ENCODE peak calls at places on chromosomes 6 and 20, in six cellular contexts. One of them, this sample, is unnamed.

GRCh38 chr6:1407499-1407990 is 18.2 kb downstream of the FOXF2 start:
- DNase-seq in HCT116: no peak
- DNase-seq in GM12878: no peak
- DNase-seq in K562: no peak
- DNase-seq in HepG2: no peak
- DNase-seq in H1: no peak
- DNase-seq in this sample: no peak

GRCh38 chr6:144314003-144314485 is 28.9 kb downstream of the UTRN start:
- DNase-seq in HepG2: no peak
- DNase-seq in GM12878: no peak
- DNase-seq in HCT116: no peak
- DNase-seq in H1: no peak
- DNase-seq in K562: no peak
- DNase-seq in this sample: no peak

GRCh38 chr6:157374889-157375443 is 6.0 kb upstream of the ZDHHC14 start:
- DNase-seq in K562: no peak
- DNase-seq in HepG2: no peak
- DNase-seq in H1: no peak
- DNase-seq in HCT116: peak; percentile 12
- DNase-seq in GM12878: no peak
- DNase-seq in this sample: no peak

GRCh38 chr6:26332408-26332807 is 32.6 kb upstream of the BTN3A2 start:
- DNase-seq in HCT116: no peak
- DNase-seq in GM12878: no peak
- DNase-seq in K562: no peak
- DNase-seq in HepG2: no peak
- DNase-seq in H1: no peak
- DNase-seq in this sample: no peak

GRCh38 chr6:31068738-31069340 is 43.5 kb downstream of the C6orf15 start:
- DNase-seq in H1: peak; percentile 36
- DNase-seq in HepG2: peak; percentile 73
- DNase-seq in K562: peak; percentile 85
- DNase-seq in HCT116: peak; percentile 81
- DNase-seq in GM12878: no peak
- DNase-seq in this sample: peak; percentile 67

GRCh38 chr6:14072084-14072483 is 45.5 kb upstream of the CD83 start:
- DNase-seq in H1: no peak
- DNase-seq in K562: no peak
- DNase-seq in HepG2: no peak
- DNase-seq in HCT116: no peak
- DNase-seq in GM12878: no peak
- DNase-seq in this sample: no peak

GRCh38 chr6:158002951-158003853 is 21.5 kb downstream of the SYNJ2 start:
- DNase-seq in H1: no peak
- DNase-seq in HepG2: no peak
- DNase-seq in GM12878: no peak
- DNase-seq in K562: no peak
- DNase-seq in HCT116: no peak
- DNase-seq in this sample: no peak

GRCh38 chr20:1171461-1172093 is 13.2 kb downstream of the TMEM74B start:
- DNase-seq in HCT116: no peak
- DNase-seq in K562: peak; percentile 60
- DNase-seq in GM12878: no peak
- DNase-seq in HepG2: peak; percentile 42
- DNase-seq in H1: no peak
- DNase-seq in this sample: peak; percentile 35

GRCh38 chr6:10030942-10031537 is 383.8 kb downstream of the TFAP2A start:
- DNase-seq in H1: no peak
- DNase-seq in HCT116: peak; percentile 31
- DNase-seq in GM12878: no peak
- DNase-seq in HepG2: peak; percentile 32
- DNase-seq in K562: peak; percentile 19
- DNase-seq in this sample: peak; percentile 6

GRCh38 chr6:106516629-106517028 is 112.7 kb downstream of the RTN4IP1 start:
- DNase-seq in HCT116: no peak
- DNase-seq in H1: no peak
- DNase-seq in K562: no peak
- DNase-seq in GM12878: no peak
- DNase-seq in HepG2: no peak
- DNase-seq in this sample: no peak

GRCh38 chr6:44800171-44800671 is 412.7 kb downstream of the CDC5L start:
- DNase-seq in HCT116: no peak
- DNase-seq in H1: no peak
- DNase-seq in HepG2: peak; percentile 18
- DNase-seq in K562: no peak
- DNase-seq in GM12878: no peak
- DNase-seq in this sample: no peak

GRCh38 chr6:163774485-163774884 is 360.0 kb downstream of the QKI start:
- DNase-seq in HCT116: no peak
- DNase-seq in GM12878: no peak
- DNase-seq in K562: no peak
- DNase-seq in H1: no peak
- DNase-seq in HepG2: no peak
- DNase-seq in this sample: no peak

GRCh38 chr6:163228041-163228440 is 186.5 kb upstream of the QKI start:
- DNase-seq in H1: no peak
- DNase-seq in K562: no peak
- DNase-seq in HepG2: no peak
- DNase-seq in GM12878: no peak
- DNase-seq in HCT116: no peak
- DNase-seq in this sample: no peak

GRCh38 chr6:110098511-110099116 is 80.9 kb downstream of the WASF1 start:
- DNase-seq in K562: no peak
- DNase-seq in H1: no peak
- DNase-seq in HepG2: peak; percentile 6
- DNase-seq in HCT116: no peak
- DNase-seq in GM12878: no peak
- DNase-seq in this sample: no peak

GRCh38 chr6:113402541-113402940 is 454.6 kb upstream of the MARCKS start:
- DNase-seq in H1: no peak
- DNase-seq in HepG2: no peak
- DNase-seq in GM12878: no peak
- DNase-seq in HCT116: no peak
- DNase-seq in K562: no peak
- DNase-seq in this sample: no peak

GRCh38 chr6:3805448-3806123 is 43.6 kb upstream of the FAM50B start:
- DNase-seq in HepG2: peak; percentile 85
- DNase-seq in HCT116: no peak
- DNase-seq in K562: no peak
- DNase-seq in H1: no peak
- DNase-seq in GM12878: no peak
- DNase-seq in this sample: no peak

GRCh38 chr6:137160763-137161162 is 12.7 kb downstream of the IL22RA2 start:
- DNase-seq in K562: no peak
- DNase-seq in H1: no peak
- DNase-seq in HCT116: no peak
- DNase-seq in GM12878: no peak
- DNase-seq in HepG2: no peak
- DNase-seq in this sample: no peak

GRCh38 chr6:134754013-134754690 is 195.7 kb downstream of the ALDH8A1 start:
- DNase-seq in GM12878: no peak
- DNase-seq in HepG2: no peak
- DNase-seq in K562: no peak
- DNase-seq in H1: no peak
- DNase-seq in HCT116: no peak
- DNase-seq in this sample: no peak

GRCh38 chr6:158608221-158608620 is 36.3 kb downstream of the DYNLT1 start:
- DNase-seq in H1: no peak
- DNase-seq in HCT116: no peak
- DNase-seq in GM12878: no peak
- DNase-seq in HepG2: no peak
- DNase-seq in K562: no peak
- DNase-seq in this sample: no peak

GRCh38 chr6:142297996-142298753 is 3.6 kb upstream of the ADGRG6 start:
- DNase-seq in H1: no peak
- DNase-seq in HepG2: peak; percentile 97
- DNase-seq in K562: no peak
- DNase-seq in HCT116: no peak
- DNase-seq in GM12878: no peak
- DNase-seq in this sample: no peak

GRCh38 chr20:61271273-61272221 is 19.5 kb downstream of the CDH4 start:
- DNase-seq in HCT116: no peak
- DNase-seq in HepG2: no peak
- DNase-seq in GM12878: no peak
- DNase-seq in H1: no peak
- DNase-seq in K562: no peak
- DNase-seq in this sample: no peak

GRCh38 chr6:5481024-5481423 is 219.7 kb downstream of the FARS2 start:
- DNase-seq in H1: no peak
- DNase-seq in HepG2: no peak
- DNase-seq in K562: no peak
- DNase-seq in HCT116: no peak
- DNase-seq in GM12878: no peak
- DNase-seq in this sample: no peak

GRCh38 chr20:63052571-63053429 is 46.0 kb upstream of the BHLHE23 start:
- DNase-seq in K562: no peak
- DNase-seq in H1: no peak
- DNase-seq in HepG2: no peak
- DNase-seq in GM12878: no peak
- DNase-seq in HCT116: no peak
- DNase-seq in this sample: no peak

GRCh38 chr6:32973144-32973854 is 4.9 kb downstream of the BRD2 start:
- DNase-seq in HepG2: peak; percentile 50
- DNase-seq in H1: no peak
- DNase-seq in K562: no peak
- DNase-seq in HCT116: no peak
- DNase-seq in GM12878: no peak
- DNase-seq in this sample: no peak

GRCh38 chr20:4013041-4013440 is 2.3 kb downstream of the RNF24 start:
- DNase-seq in HCT116: no peak
- DNase-seq in H1: no peak
- DNase-seq in HepG2: no peak
- DNase-seq in K562: no peak
- DNase-seq in GM12878: no peak
- DNase-seq in this sample: no peak

GRCh38 chr20:4012631-4013030 is 2.7 kb downstream of the RNF24 start:
- DNase-seq in H1: no peak
- DNase-seq in HepG2: no peak
- DNase-seq in HCT116: no peak
- DNase-seq in K562: peak; percentile 25
- DNase-seq in GM12878: no peak
- DNase-seq in this sample: no peak

GRCh38 chr20:4016349-4017050 is 1.1 kb upstream of the RNF24 start:
- DNase-seq in HepG2: no peak
- DNase-seq in K562: no peak
- DNase-seq in HCT116: no peak
- DNase-seq in GM12878: no peak
- DNase-seq in H1: no peak
- DNase-seq in this sample: no peak

GRCh38 chr20:4011226-4011975 is 4.0 kb downstream of the RNF24 start:
- DNase-seq in HepG2: no peak
- DNase-seq in K562: no peak
- DNase-seq in H1: no peak
- DNase-seq in HCT116: no peak
- DNase-seq in GM12878: no peak
- DNase-seq in this sample: no peak

GRCh38 chr20:4014031-4014474 is 1.3 kb downstream of the RNF24 start:
- DNase-seq in HepG2: peak; percentile 87
- DNase-seq in K562: peak; percentile 37
- DNase-seq in HCT116: peak; percentile 68
- DNase-seq in GM12878: no peak
- DNase-seq in H1: no peak
- DNase-seq in this sample: no peak
- H3K9ac ChIP-seq in HepG2: peak overlapping the region; percentile 77
- H3K9ac ChIP-seq in K562: no peak overlapping the region
- H3K9ac ChIP-seq in HCT116: peak overlapping the region; percentile 66
- H3K9ac ChIP-seq in GM12878: no peak overlapping the region
- H3K9ac ChIP-seq in H1: no peak overlapping the region
- H3K9ac ChIP-seq in this sample: peak overlapping the region; percentile 46

GRCh38 chr6:24709014-24709711 is 9.8 kb downstream of the C6orf62 start:
- DNase-seq in H1: no peak
- DNase-seq in HepG2: no peak
- DNase-seq in HCT116: no peak
- DNase-seq in GM12878: no peak
- DNase-seq in K562: no peak
- DNase-seq in this sample: no peak
- H3K36me3 ChIP-seq in H1: peaks cover 100% of the 10 kb centered on the region
- H3K36me3 ChIP-seq in HepG2: peaks cover 23% of the 10 kb centered on the region
- H3K36me3 ChIP-seq in HCT116: peaks cover 74% of the 10 kb centered on the region
- H3K36me3 ChIP-seq in GM12878: peaks cover 47% of the 10 kb centered on the region
- H3K36me3 ChIP-seq in K562: peaks cover 99% of the 10 kb centered on the region
- H3K36me3 ChIP-seq in this sample: peaks cover 91% of the 10 kb centered on the region

GRCh38 chr20:20366896-20367680 is 816 bp upstream of the INSM1 start:
- DNase-seq in HCT116: no peak
- DNase-seq in GM12878: no peak
- DNase-seq in K562: no peak
- DNase-seq in HepG2: no peak
- DNase-seq in H1: no peak
- DNase-seq in this sample: no peak
- TF ChIP-seq ZNF274 in HCT116: no peak
- TF ChIP-seq ZNF274 in GM12878: no peak
- TF ChIP-seq ZNF274 in K562: no peak
- TF ChIP-seq ZNF274 in HepG2: no peak
- TF ChIP-seq ZNF274 in H1: no peak
- TF ChIP-seq ZNF274 in this sample: no peak

GRCh38 chr20:3925113-3925695 is 36.0 kb downstream of the PANK2 start:
- DNase-seq in HCT116: no peak
- DNase-seq in K562: no peak
- DNase-seq in H1: no peak
- DNase-seq in GM12878: no peak
- DNase-seq in HepG2: no peak
- DNase-seq in this sample: no peak

GRCh38 chr20:3924304-3925112 is 35.3 kb downstream of the PANK2 start:
- DNase-seq in HepG2: no peak
- DNase-seq in H1: no peak
- DNase-seq in GM12878: no peak
- DNase-seq in HCT116: no peak
- DNase-seq in K562: no peak
- DNase-seq in this sample: no peak

GRCh38 chr20:3922223-3922982 is 33.2 kb downstream of the PANK2 start:
- DNase-seq in HepG2: no peak
- DNase-seq in H1: no peak
- DNase-seq in K562: no peak
- DNase-seq in HCT116: no peak
- DNase-seq in GM12878: no peak
- DNase-seq in this sample: no peak

GRCh38 chr20:3922983-3923339 is 33.8 kb downstream of the PANK2 start:
- DNase-seq in HepG2: no peak
- DNase-seq in K562: no peak
- DNase-seq in H1: no peak
- DNase-seq in GM12878: no peak
- DNase-seq in HCT116: no peak
- DNase-seq in this sample: no peak

GRCh38 chr20:3923818-3924217 is 34.6 kb downstream of the PANK2 start:
- DNase-seq in GM12878: no peak
- DNase-seq in H1: no peak
- DNase-seq in HepG2: no peak
- DNase-seq in K562: no peak
- DNase-seq in HCT116: no peak
- DNase-seq in this sample: no peak
- H3K9ac ChIP-seq in GM12878: no peak overlapping the region
- H3K9ac ChIP-seq in H1: no peak overlapping the region
- H3K9ac ChIP-seq in HepG2: no peak overlapping the region
- H3K9ac ChIP-seq in K562: no peak overlapping the region
- H3K9ac ChIP-seq in HCT116: no peak overlapping the region
- H3K9ac ChIP-seq in this sample: no peak overlapping the region

This sample was measured in NT2/D1.